ENCODE peak calls at places on chromosomes 2 and 18, in ten cellular contexts. S is choroid plexus epithelial cell, F is astrocyte of the cerebellum, L is mesendoderm, W is GM12865, Y is H7, P is left ventricle myocardium inferior, Z is body of pancreas, E is Peyer's patch, J is OCI-LY7. G is an unnamed sample.
A peak's percentile ranks its signal among the peaks of the same experiment; 100 is the strongest.

GRCh38 chr2:20092226-20092900 is 40.9 kb upstream of the LAPTM4A start:
- DNase-seq in S (no peak), F (no peak), L (no peak), W (no peak), Y (no peak), P (no peak), Z (no peak), E (no peak), J (no peak), G (no peak)

GRCh38 chr2:188122983-188123382 is 168.7 kb upstream of the GULP1 start:
- DNase-seq in S (no peak), F (no peak), L (no peak), W (no peak), Y (no peak), P (no peak), Z (no peak), E (no peak), J (no peak), G (no peak)

GRCh38 chr2:14903709-14904374 is 271.3 kb downstream of the LRATD1 start:
- DNase-seq in S (no peak), F (no peak), L (peak; percentile 87), W (peak; percentile 68), Y (peak; percentile 88), P (no peak), Z (peak; percentile 50), E (no peak), J (peak; percentile 75), G (no peak)

GRCh38 chr2:101367508-101367907 is 19.8 kb downstream of the CREG2 start:
- DNase-seq in S (no peak), F (no peak), L (no peak), W (no peak), Y (no peak), P (no peak), Z (no peak), E (no peak), J (no peak), G (no peak)

GRCh38 chr2:105038383-105039061 is 653 bp downstream of the MRPS9 start:
- DNase-seq in S (peak; percentile 2), F (no peak), L (no peak), W (no peak), Y (peak; percentile 4), P (no peak), Z (no peak), E (no peak), J (no peak), G (no peak)

GRCh38 chr2:88218971-88219370 is 48.8 kb downstream of the THNSL2 start:
- DNase-seq in S (no peak), F (no peak), L (no peak), W (no peak), Y (no peak), P (no peak), Z (no peak), E (no peak), J (no peak), G (no peak)

GRCh38 chr2:156385242-156385641 is 50.9 kb upstream of the GPD2 start:
- DNase-seq in S (no peak), F (no peak), L (no peak), W (no peak), Y (no peak), P (no peak), Z (no peak), E (no peak), J (no peak), G (no peak)

GRCh38 chr18:27887711-27888495 is 289.0 kb downstream of the CDH2 start:
- DNase-seq in S (no peak), F (no peak), L (no peak), W (no peak), Y (no peak), P (no peak), Z (no peak), E (no peak), J (no peak), G (no peak)

GRCh38 chr2:102461188-102461587 is 11.8 kb upstream of the SLC9A4 start:
- DNase-seq in S (no peak), F (no peak), L (no peak), W (no peak), Y (no peak), P (no peak), Z (no peak), E (no peak), J (no peak), G (no peak)

GRCh38 chr2:218152777-218153176 is 14.0 kb downstream of the CXCR1 start:
- DNase-seq in S (no peak), F (no peak), L (peak; percentile 12), W (no peak), Y (no peak), P (no peak), Z (peak; percentile 15), E (no peak), J (no peak), G (no peak)

GRCh38 chr2:38959938-38960608 is 70.4 kb downstream of the ARHGEF33 start:
- DNase-seq in S (peak; percentile 88), F (peak; percentile 49), L (peak; percentile 92), W (peak; percentile 83), Y (peak; percentile 68), P (peak; percentile 81), Z (peak; percentile 56), E (peak; percentile 27), J (no peak), G (peak; percentile 96)

GRCh38 chr2:226888971-226889370 is 53.1 kb downstream of the RHBDD1 start:
- DNase-seq in S (peak; percentile 34), F (no peak), L (no peak), W (no peak), Y (no peak), P (no peak), Z (no peak), E (no peak), J (no peak), G (no peak)

GRCh38 chr2:239298126-239298804 is 102.6 kb downstream of the HDAC4 start:
- DNase-seq in S (no peak), F (no peak), L (no peak), W (no peak), Y (no peak), P (peak; percentile 12), Z (peak; percentile 12), E (peak; percentile 69), J (peak; percentile 6), G (no peak)

DNA sequence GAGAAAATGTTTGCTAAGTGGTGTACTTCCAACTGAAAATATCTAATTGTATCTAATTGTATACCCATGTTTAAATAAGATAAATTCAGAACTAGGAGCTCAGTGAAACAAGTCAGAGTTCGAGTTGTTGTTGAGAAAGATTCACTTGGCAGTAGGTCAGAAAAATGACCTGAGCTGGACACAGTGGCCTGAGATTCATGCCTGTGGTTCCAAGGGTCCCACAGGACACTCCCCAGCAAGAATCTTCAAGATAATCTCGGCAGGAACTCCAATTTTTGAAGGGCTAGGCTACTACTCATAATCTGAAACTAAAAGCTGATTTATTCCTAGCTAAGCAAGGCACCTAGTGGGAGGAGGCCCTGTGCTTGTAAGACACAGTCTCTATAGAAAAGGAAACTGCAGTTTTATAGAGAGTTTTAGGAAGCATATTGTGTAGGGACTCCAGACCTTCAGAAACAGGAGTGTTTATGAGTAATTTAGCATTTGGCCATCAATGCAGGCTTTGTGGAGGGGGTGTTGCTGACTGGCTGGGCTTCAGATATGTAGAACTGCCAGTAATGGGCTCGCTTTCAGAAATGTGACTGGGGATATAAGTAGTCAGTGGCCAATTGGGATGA is 43.2 kb downstream of the SP140 start:
- DNase-seq in S (peak; percentile 48), F (no peak), L (no peak), W (peak; percentile 62), Y (no peak), P (no peak), Z (no peak), E (no peak), J (no peak), G (no peak)
- H3K4me3 ChIP-seq in S (no peak overlapping the region), F (no peak overlapping the region), L (no peak overlapping the region), W (no peak overlapping the region), Y (no peak overlapping the region), P (no peak overlapping the region), Z (no peak overlapping the region), E (no peak overlapping the region), J (no peak overlapping the region), G (no peak overlapping the region)

DNA sequence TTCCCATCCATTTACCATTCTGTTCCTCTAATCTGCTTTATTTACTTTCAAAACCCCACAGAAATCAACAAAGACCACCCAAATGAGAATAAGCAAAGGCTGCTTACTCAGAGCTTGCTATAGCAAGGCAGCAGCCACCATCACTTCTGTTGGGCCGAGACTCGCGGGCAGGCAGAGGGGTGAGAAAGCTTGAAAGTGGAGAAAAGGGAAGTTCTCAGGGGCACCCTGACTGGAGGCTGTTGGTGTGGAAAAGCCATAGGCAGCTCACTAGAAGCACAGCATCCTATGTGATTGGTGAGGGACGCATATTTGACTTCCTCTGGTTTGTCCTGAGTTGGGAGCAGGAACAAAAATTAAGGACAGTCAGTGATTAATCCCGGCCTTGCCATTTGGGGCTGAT is 269.7 kb upstream of the THSD7B start:
- DNase-seq in S (no peak), F (no peak), L (no peak), W (peak; percentile 17), Y (no peak), P (no peak), Z (no peak), E (no peak), J (peak; percentile 4), G (no peak)
- H3K4me3 ChIP-seq in S (no peak overlapping the region), F (no peak overlapping the region), L (no peak overlapping the region), W (no peak overlapping the region), Y (no peak overlapping the region), P (no peak overlapping the region), Z (no peak overlapping the region), E (no peak overlapping the region), J (no peak overlapping the region), G (no peak overlapping the region)

GRCh38 chr2:134107402-134107801 is 146.5 kb upstream of the MGAT5 start:
- DNase-seq in S (no peak), F (no peak), L (peak; percentile 54), W (no peak), Y (peak; percentile 47), P (no peak), Z (no peak), E (no peak), J (no peak), G (no peak)

GRCh38 chr2:134104754-134105153 is 149.1 kb upstream of the MGAT5 start:
- DNase-seq in S (no peak), F (no peak), L (no peak), W (no peak), Y (no peak), P (no peak), Z (no peak), E (no peak), J (no peak), G (no peak)

GRCh38 chr2:134098258-134098785 is 155.6 kb upstream of the MGAT5 start:
- DNase-seq in S (no peak), F (no peak), L (no peak), W (no peak), Y (no peak), P (no peak), Z (no peak), E (no peak), J (no peak), G (no peak)

GRCh38 chr2:134099273-134099672 is 154.6 kb upstream of the MGAT5 start:
- DNase-seq in S (no peak), F (no peak), L (no peak), W (no peak), Y (no peak), P (no peak), Z (no peak), E (no peak), J (no peak), G (no peak)

GRCh38 chr2:134103196-134103595 is 150.7 kb upstream of the MGAT5 start:
- DNase-seq in S (no peak), F (no peak), L (no peak), W (no peak), Y (no peak), P (no peak), Z (no peak), E (no peak), J (no peak), G (no peak)
- H3K4me3 ChIP-seq in S (no peak overlapping the region), F (no peak overlapping the region), L (no peak overlapping the region), W (no peak overlapping the region), Y (no peak overlapping the region), P (no peak overlapping the region), Z (no peak overlapping the region), E (no peak overlapping the region), J (no peak overlapping the region), G (no peak overlapping the region)

GRCh38 chr2:66431840-66432511 is 2.9 kb upstream of the MEIS1 start:
- DNase-seq in S (no peak), F (no peak), L (peak; percentile 39), W (no peak), Y (peak; percentile 61), P (no peak), Z (no peak), E (no peak), J (no peak), G (peak; percentile 17)
- H3K4me3 ChIP-seq in S (peak overlapping the region; percentile 42), F (no peak overlapping the region), L (no peak overlapping the region), W (no peak overlapping the region), Y (no peak overlapping the region), P (no peak overlapping the region), Z (no peak overlapping the region), E (no peak overlapping the region), J (no peak overlapping the region), G (peak overlapping the region; percentile 94)

G was measured in cardiac muscle cell.